ENCODE peak calls at places on chromosomes 12 and 14, in eight cellular contexts. A is HT1080; Y is SW480; B is Right ventricle myocardium superior; U is stimulated activated CD4-positive, alpha-beta T cell treated with anti-CD3 and anti-CD28 coated beads, Interleukin-1b, Interleukin-23, amount 100 ng/mL, for 1 hour; S is GM23338; K is astrocyte of the cerebellum; Z is lower leg skin. F is an unnamed sample.

GRCh38 chr12:30700216-30700900 is 4.7 kb upstream of the IPO8 start:
- DNase-seq in K (no peak), B (no peak), A (peak; percentile 5), Y (no peak), Z (no peak), U (no peak), S (no peak), F (no peak)

GRCh38 chr12:65656904-65657351 is 167.4 kb upstream of the HMGA2 start:
- DNase-seq in Y (peak; percentile 69), U (no peak), S (no peak), A (peak; percentile 100), B (no peak), K (peak; percentile 100), Z (no peak), F (no peak)

GRCh38 chr12:120093336-120093591 is 23.3 kb downstream of the RAB35 start:
- DNase-seq in K (no peak), A (no peak), Z (no peak), U (no peak), S (no peak), B (peak; percentile 21), Y (no peak), F (no peak)

GRCh38 chr12:31874961-31875608 is 84.1 kb upstream of the RESF1 start:
- DNase-seq in U (peak; percentile 34), Y (no peak), K (no peak), Z (peak; percentile 87), A (peak; percentile 70), B (peak; percentile 72), S (peak; percentile 29), F (no peak)

GRCh38 chr12:122106891-122107660 is 28.5 kb downstream of the MLXIP start:
- DNase-seq in Y (no peak), A (peak; percentile 79), B (peak; percentile 78), U (no peak), K (peak; percentile 78), Z (no peak), S (no peak), F (no peak)

GRCh38 chr12:29961231-29961630 is 177.5 kb upstream of the TMTC1 start:
- DNase-seq in U (no peak), Z (no peak), S (no peak), K (no peak), B (no peak), Y (no peak), A (no peak), F (no peak)

GRCh38 chr14:68416156-68416555 is 376.7 kb downstream of the ZFP36L1 start:
- DNase-seq in Y (no peak), Z (no peak), U (no peak), K (no peak), A (no peak), B (no peak), S (no peak), F (no peak)

GRCh38 chr12:57756406-57757341 is 1.8 kb downstream of the MARCHF9 start:
- DNase-seq in Z (no peak), K (no peak), U (no peak), A (no peak), S (peak; percentile 89), Y (no peak), B (no peak), F (no peak)

GRCh38 chr14:104130974-104131651 is 7.3 kb upstream of the KIF26A start:
- DNase-seq in A (no peak), U (no peak), Z (peak; percentile 85), Y (peak; percentile 73), S (peak; percentile 69), K (no peak), B (peak; percentile 77), F (no peak)

GRCh38 chr14:50501642-50502041 is 30.7 kb downstream of the MAP4K5 start:
- DNase-seq in S (no peak), K (peak; percentile 80), Z (no peak), A (peak; percentile 81), B (no peak), U (no peak), Y (peak; percentile 33), F (no peak)

GRCh38 chr12:115632323-115632722 is 645.2 kb downstream of the MED13L start:
- DNase-seq in S (peak; percentile 42), Y (peak; percentile 5), A (no peak), B (no peak), U (no peak), K (no peak), Z (no peak), F (no peak)

GRCh38 chr12:57187222-57188089 is 29.1 kb upstream of the NXPH4 start:
- DNase-seq in B (no peak), S (no peak), Z (no peak), Y (no peak), A (no peak), K (no peak), U (no peak), F (no peak)

GRCh38 chr12:47271800-47272230 is 192.1 kb upstream of the AMIGO2 start:
- DNase-seq in K (no peak), Y (peak; percentile 34), B (no peak), U (no peak), S (no peak), A (no peak), Z (no peak), F (no peak)

GRCh38 chr14:30225171-30225570 is 297.5 kb upstream of the PRKD1 start:
- DNase-seq in B (no peak), A (no peak), K (no peak), U (no peak), S (no peak), Y (no peak), Z (no peak), F (no peak)

GRCh38 chr14:68104518-68104917 is 284.9 kb downstream of the RAD51B start:
- DNase-seq in U (no peak), Y (no peak), B (no peak), K (no peak), A (peak; percentile 24), Z (no peak), S (no peak), F (no peak)

GRCh38 chr14:77088645-77089044 is 9.4 kb upstream of the CIPC start:
- DNase-seq in Y (no peak), S (no peak), Z (no peak), K (no peak), U (no peak), A (no peak), B (no peak), F (no peak)

GRCh38 chr12:12913626-12914388 is 22.4 kb downstream of the GPRC5A start:
- DNase-seq in Z (no peak), B (no peak), K (no peak), S (no peak), U (no peak), A (no peak), Y (no peak), F (no peak)

GRCh38 chr14:36663404-36664321 is 2.0 kb downstream of the PAX9 start:
- DNase-seq in B (no peak), Y (no peak), U (no peak), Z (no peak), A (peak; percentile 18), S (peak; percentile 79), K (no peak), F (no peak)

GRCh38 chr14:59931237-59931636 is 11.3 kb downstream of the LRRC9 start:
- DNase-seq in Y (no peak), Z (no peak), K (no peak), S (no peak), B (no peak), U (no peak), A (no peak), F (no peak)

GRCh38 chr14:68574906-68575305 is 218.0 kb downstream of the ZFP36L1 start:
- DNase-seq in U (no peak), S (no peak), A (peak; percentile 29), B (no peak), Z (no peak), Y (no peak), K (no peak), F (no peak)

GRCh38 chr14:71465316-71465715 is 466.9 kb upstream of the RGS6 start:
- DNase-seq in U (no peak), K (no peak), S (no peak), Z (no peak), Y (no peak), B (no peak), A (no peak), F (no peak)

GRCh38 chr12:120767071-120768024 is 41.7 kb downstream of the ACADS start:
- DNase-seq in K (no peak), U (no peak), S (no peak), Y (no peak), Z (no peak), A (no peak), B (no peak), F (no peak)

GRCh38 chr12:90939382-90939781 is 15.6 kb downstream of the CCER1 start:
- DNase-seq in A (no peak), B (no peak), Y (no peak), U (no peak), K (no peak), Z (no peak), S (no peak), F (no peak)

GRCh38 chr12:114186241-114187002 is 219.5 kb downstream of the TBX5 start:
- DNase-seq in A (no peak), U (no peak), B (no peak), K (no peak), Z (peak; percentile 53), Y (no peak), S (peak; percentile 77), F (no peak)

GRCh38 chr12:126667340-126667739 is 1599.6 kb upstream of the TMEM132C start:
- DNase-seq in U (no peak), S (no peak), K (peak; percentile 84), Y (no peak), A (peak; percentile 85), B (no peak), Z (no peak), F (no peak)

GRCh38 chr14:86933460-86933859 is 1059.5 kb downstream of the GALC start:
- DNase-seq in Y (no peak), A (peak; percentile 32), S (no peak), K (no peak), Z (no peak), U (no peak), B (no peak), F (no peak)

GRCh38 chr12:6039894-6040601 is 84.4 kb downstream of the VWF start:
- DNase-seq in B (no peak), A (peak; percentile 68), S (peak; percentile 90), Y (peak; percentile 77), U (peak; percentile 9), K (peak; percentile 49), Z (no peak), F (peak; percentile 40)

GRCh38 chr12:92614502-92614901 is 88.3 kb upstream of the PLEKHG7 start:
- DNase-seq in Z (no peak), K (no peak), A (no peak), B (no peak), U (no peak), S (no peak), Y (no peak), F (no peak)

GRCh38 chr12:110245278-110245868 is 35.7 kb upstream of the ATP2A2 start:
- DNase-seq in A (peak; percentile 36), Z (no peak), Y (peak; percentile 9), B (peak; percentile 83), S (peak; percentile 73), U (peak; percentile 28), K (no peak), F (no peak)

GRCh38 chr12:3092770-3093169 is 15.6 kb downstream of the TSPAN9 start:
- DNase-seq in K (no peak), B (no peak), A (no peak), Y (no peak), S (no peak), U (no peak), Z (no peak), F (no peak)

GRCh38 chr12:102763016-102763415 is 154.0 kb downstream of the PAH start:
- DNase-seq in A (no peak), U (no peak), Z (no peak), Y (no peak), K (no peak), B (no peak), S (no peak), F (no peak)

GRCh38 chr14:36438883-36439282 is 81.1 kb downstream of the NKX2-1 start:
- DNase-seq in U (no peak), S (no peak), B (no peak), K (no peak), A (no peak), Z (no peak), Y (no peak), F (no peak)

GRCh38 chr12:109573914-109574244 is 285 bp downstream of the MVK start:
- DNase-seq in K (no peak), Z (no peak), B (no peak), U (no peak), A (no peak), Y (no peak), S (no peak), F (no peak)

GRCh38 chr14:75232597-75232996 is 46.0 kb upstream of the FOS start:
- DNase-seq in Z (no peak), Y (no peak), B (no peak), A (no peak), U (no peak), S (no peak), K (no peak), F (no peak)

F was measured in breast epithelium.